ENCODE peak calls at places on chromosomes 7 and 10, in seven cellular contexts. M, W, V, Y, Z, S and B are unnamed samples.

GRCh38 chr10:44339218-44339617 is 45.7 kb downstream of the CXCL12 start:
- DNase-seq in Y (no peak), S (no peak), V (no peak), M (no peak), W (no peak), Z (peak; percentile 46), B (no peak)

GRCh38 chr10:133391761-133392518 is 2.0 kb upstream of the MTG1 start:
- DNase-seq in Z (no peak), Y (no peak), V (no peak), M (no peak), S (no peak), W (no peak), B (no peak)

GRCh38 chr7:126578338-126578737 is 674.4 kb downstream of the GRM8 start:
- DNase-seq in S (no peak), V (no peak), M (no peak), Y (no peak), Z (no peak), W (no peak), B (no peak)

GRCh38 chr10:43043773-43044394 is 33.0 kb upstream of the RET start:
- DNase-seq in W (no peak), V (no peak), Z (peak; percentile 61), Y (no peak), M (no peak), S (no peak), B (no peak)

GRCh38 chr7:96040250-96040772 is 268.0 kb downstream of the DYNC1I1 start:
- DNase-seq in Z (no peak), M (no peak), W (no peak), S (no peak), V (no peak), Y (no peak), B (no peak)

GRCh38 chr10:104330168-104331117 is 7.8 kb downstream of the ITPRIP start:
- DNase-seq in S (no peak), M (peak; percentile 67), V (peak; percentile 71), W (no peak), Y (peak; percentile 87), Z (peak; percentile 69), B (no peak)

GRCh38 chr10:53045315-53045714 is 272.7 kb upstream of the MBL2 start:
- DNase-seq in Y (no peak), M (no peak), Z (no peak), V (no peak), W (no peak), S (no peak), B (no peak)

GRCh38 chr7:8254215-8254614 is 7.8 kb downstream of the ICA1 start:
- DNase-seq in V (no peak), W (no peak), S (no peak), Z (no peak), M (no peak), Y (no peak), B (no peak)

GRCh38 chr7:156832195-156832877 is 60.6 kb downstream of the LMBR1 start:
- DNase-seq in Z (no peak), S (no peak), V (no peak), W (no peak), Y (no peak), M (no peak), B (no peak)

GRCh38 chr10:85916999-85917573 is 449.5 kb downstream of the GRID1 start:
- DNase-seq in Y (no peak), S (no peak), Z (no peak), M (peak; percentile 44), V (no peak), W (no peak), B (no peak)

GRCh38 chr10:28984431-28984830 is 304.4 kb upstream of the LYZL1 start:
- DNase-seq in V (peak; percentile 89), Z (peak; percentile 94), Y (peak; percentile 94), S (no peak), W (no peak), M (peak; percentile 88), B (no peak)

GRCh38 chr7:5682889-5683670 is 98.4 kb downstream of the RNF216 start:
- DNase-seq in Z (no peak), S (no peak), V (no peak), M (no peak), Y (no peak), W (no peak), B (no peak)

GRCh38 chr7:8125680-8126444 is 136.1 kb downstream of the ICA1 start:
- DNase-seq in M (peak; percentile 20), W (peak; percentile 84), V (no peak), Y (no peak), Z (no peak), S (peak; percentile 77), B (no peak)

GRCh38 chr10:97355571-97355975 is 21.0 kb upstream of the FRAT2 start:
- DNase-seq in W (peak; percentile 22), S (peak; percentile 22), V (no peak), Y (peak; percentile 42), Z (no peak), M (no peak), B (no peak)

GRCh38 chr7:30921540-30921930 is 9.9 kb downstream of the AQP1 start:
- DNase-seq in Z (no peak), M (no peak), S (no peak), Y (no peak), W (no peak), V (no peak), B (no peak)

GRCh38 chr7:17009007-17009719 is 127.4 kb upstream of the AGR3 start:
- DNase-seq in V (no peak), Y (no peak), M (no peak), S (no peak), W (peak; percentile 42), Z (no peak), B (peak; percentile 4)

GRCh38 chr7:101545441-101546190 is 83.5 kb downstream of the MYL10 start:
- DNase-seq in M (no peak), Y (no peak), W (no peak), V (no peak), S (no peak), Z (no peak), B (no peak)

GRCh38 chr10:14566498-14566897 is 208.2 kb downstream of the FAM107B start:
- DNase-seq in Y (no peak), Z (no peak), M (no peak), S (no peak), V (no peak), W (no peak), B (no peak)

GRCh38 chr10:128693493-128694132 is 567.4 kb upstream of the MKI67 start:
- DNase-seq in Z (no peak), W (no peak), S (no peak), M (no peak), Y (no peak), V (no peak), B (no peak)

GRCh38 chr7:40571796-40572195 is 437.0 kb downstream of the SUGCT start:
- DNase-seq in W (no peak), M (no peak), Y (no peak), Z (no peak), S (no peak), V (no peak), B (no peak)

GRCh38 chr7:10707519-10707918 is 266.2 kb upstream of the PHF14 start:
- DNase-seq in M (no peak), Z (no peak), Y (no peak), S (no peak), W (no peak), V (no peak), B (no peak)

GRCh38 chr10:103451091-103451801 is 924 bp downstream of the CALHM2 start:
- DNase-seq in W (peak; percentile 53), S (peak; percentile 40), M (peak; percentile 28), V (peak; percentile 77), Y (peak; percentile 82), Z (peak; percentile 89), B (no peak)

GRCh38 chr7:918441-919113 is 35.9 kb downstream of the ADAP1 start:
- DNase-seq in V (peak; percentile 5), S (peak; percentile 0), Z (no peak), M (no peak), W (no peak), Y (peak; percentile 12), B (no peak)
- H3K27ac ChIP-seq in V (no peak overlapping the region), S (no peak overlapping the region), Z (no peak overlapping the region), M (no peak overlapping the region), W (no peak overlapping the region), Y (no peak overlapping the region), B (no peak overlapping the region)

GRCh38 chr10:18650618-18651017 is 769 bp downstream of the NSUN6 start:
- DNase-seq in M (no peak), W (no peak), Z (no peak), Y (no peak), S (no peak), V (no peak), B (no peak)
- H3K27ac ChIP-seq in M (no peak overlapping the region), W (peak overlapping the region; percentile 89), Z (no peak overlapping the region), Y (peak overlapping the region; percentile 88), S (peak overlapping the region; percentile 92), V (peak overlapping the region; percentile 92), B (no peak overlapping the region)

GRCh38 chr10:73509695-73510094 is 13.9 kb upstream of the PPP3CB start:
- DNase-seq in Y (no peak), M (no peak), W (peak; percentile 24), S (no peak), V (no peak), Z (no peak), B (no peak)

GRCh38 chr10:73503037-73503436 is 7.2 kb upstream of the PPP3CB start:
- DNase-seq in Z (no peak), M (no peak), Y (no peak), W (no peak), S (no peak), V (no peak), B (no peak)

GRCh38 chr10:73506491-73506890 is 10.7 kb upstream of the PPP3CB start:
- DNase-seq in Y (no peak), W (no peak), V (no peak), M (no peak), Z (no peak), S (no peak), B (no peak)

GRCh38 chr10:73501651-73502050 is 5.8 kb upstream of the PPP3CB start:
- DNase-seq in Y (no peak), W (no peak), M (no peak), S (no peak), V (no peak), Z (no peak), B (no peak)

GRCh38 chr10:73506074-73506473 is 10.2 kb upstream of the PPP3CB start:
- DNase-seq in W (no peak), Y (no peak), M (no peak), V (no peak), Z (no peak), S (no peak), B (no peak)
- H3K27ac ChIP-seq in W (no peak overlapping the region), Y (no peak overlapping the region), M (no peak overlapping the region), V (no peak overlapping the region), Z (no peak overlapping the region), S (no peak overlapping the region), B (no peak overlapping the region)

GRCh38 chr10:8596929-8597472 is 542.5 kb downstream of the GATA3 start:
- DNase-seq in Y (no peak), M (peak; percentile 81), V (no peak), Z (no peak), S (no peak), W (no peak), B (no peak)

GRCh38 chr10:8594176-8594575 is 539.7 kb downstream of the GATA3 start:
- DNase-seq in Z (no peak), W (no peak), S (no peak), M (peak; percentile 48), Y (no peak), V (no peak), B (no peak)

GRCh38 chr10:8594711-8595110 is 540.2 kb downstream of the GATA3 start:
- DNase-seq in Y (no peak), S (no peak), W (no peak), M (peak; percentile 61), V (no peak), Z (no peak), B (no peak)

GRCh38 chr10:8591619-8592018 is 537.1 kb downstream of the GATA3 start:
- DNase-seq in Z (no peak), Y (no peak), S (no peak), V (no peak), M (no peak), W (no peak), B (no peak)

GRCh38 chr10:8595140-8595539 is 540.7 kb downstream of the GATA3 start:
- DNase-seq in S (no peak), V (no peak), W (no peak), Z (no peak), M (no peak), Y (no peak), B (no peak)
- H3K27ac ChIP-seq in S (no peak overlapping the region), V (no peak overlapping the region), W (no peak overlapping the region), Z (no peak overlapping the region), M (peak overlapping the region; percentile 83), Y (no peak overlapping the region), B (no peak overlapping the region)